ENCODE peak calls at places on chromosome 9, in eight cellular contexts. I, Q, R, L, N, F, H and E are unnamed samples.

GRCh38 chr9:113626735-113627495 is 163.4 kb downstream of the RGS3 start:
- DNase-seq in I (no peak), Q (peak), R (no peak), L (no peak), N (no peak), F (peak), H (no peak), E (no peak)

GRCh38 chr9:78566948-78567675 is 270.2 kb downstream of the PSAT1 start:
- DNase-seq in I (no peak), Q (no peak), R (no peak), L (no peak), N (no peak), F (peak), H (peak), E (no peak)

GRCh38 chr9:4984171-4984570 is 901 bp upstream of the JAK2 start:
- DNase-seq in I (no peak), Q (no peak), R (no peak), L (no peak), N (no peak), F (peak), H (no peak), E (no peak)

GRCh38 chr9:137589441-137590122 is 730 bp downstream of the ZMYND19 start:
- DNase-seq in I (no peak), Q (peak), R (peak), L (no peak), N (no peak), F (peak), H (peak), E (peak)

GRCh38 chr9:87206064-87206661 is 258.9 kb upstream of the GAS1 start:
- DNase-seq in I (no peak), Q (no peak), R (no peak), L (no peak), N (no peak), F (peak), H (no peak), E (no peak)

GRCh38 chr9:36163049-36163839 is 5.9 kb upstream of the CCIN start:
- DNase-seq in I (no peak), Q (peak), R (peak), L (peak), N (no peak), F (peak), H (peak), E (peak)

GRCh38 chr9:129362287-129363098 is 184.4 kb upstream of the IER5L start:
- DNase-seq in I (no peak), Q (no peak), R (no peak), L (no peak), N (no peak), F (no peak), H (no peak), E (no peak)

GRCh38 chr9:86732514-86732913 is 214.8 kb downstream of the GAS1 start:
- DNase-seq in I (no peak), Q (no peak), R (peak), L (no peak), N (no peak), F (peak), H (peak), E (no peak)

GRCh38 chr9:127562841-127563523 is 49.1 kb upstream of the STXBP1 start:
- DNase-seq in I (no peak), Q (no peak), R (peak), L (no peak), N (no peak), F (no peak), H (peak), E (no peak)

GRCh38 chr9:20512636-20513035 is 109.7 kb downstream of the MLLT3 start:
- DNase-seq in I (no peak), Q (no peak), R (no peak), L (no peak), N (no peak), F (peak), H (no peak), E (no peak)

GRCh38 chr9:114304416-114305188 is 18.3 kb upstream of the ORM1 start:
- DNase-seq in I (no peak), Q (peak), R (no peak), L (no peak), N (no peak), F (no peak), H (no peak), E (no peak)

GRCh38 chr9:4515958-4516375 is 25.7 kb downstream of the SLC1A1 start:
- DNase-seq in I (no peak), Q (no peak), R (no peak), L (no peak), N (no peak), F (peak), H (peak), E (no peak)

GRCh38 chr9:132885691-132886357 is 7.1 kb downstream of the SPACA9 start:
- DNase-seq in I (no peak), Q (no peak), R (no peak), L (no peak), N (no peak), F (no peak), H (no peak), E (no peak)

GRCh38 chr9:129319076-129319937 is 141.2 kb upstream of the IER5L start:
- DNase-seq in I (no peak), Q (peak), R (no peak), L (no peak), N (no peak), F (no peak), H (no peak), E (no peak)

GRCh38 chr9:6549106-6549505 is 96.4 kb downstream of the GLDC start:
- DNase-seq in I (no peak), Q (no peak), R (no peak), L (no peak), N (no peak), F (peak), H (no peak), E (no peak)

GRCh38 chr9:613771-614347 is 227.6 kb upstream of the DMRT1 start:
- DNase-seq in I (no peak), Q (peak), R (peak), L (peak), N (no peak), F (peak), H (peak), E (peak)

GRCh38 chr9:87685871-87686519 is 39.9 kb upstream of the CTSL start:
- DNase-seq in I (no peak), Q (peak), R (peak), L (peak), N (no peak), F (peak), H (no peak), E (no peak)

GRCh38 chr9:17063535-17064135 is 71.2 kb upstream of the CNTLN start:
- DNase-seq in I (no peak), Q (peak), R (peak), L (peak), N (no peak), F (peak), H (peak), E (peak)

GRCh38 chr9:114099523-114100270 is 605 bp upstream of the KIF12 start:
- DNase-seq in I (no peak), Q (peak), R (no peak), L (no peak), N (no peak), F (no peak), H (no peak), E (no peak)

GRCh38 chr9:116313638-116314037 is 160.0 kb downstream of the PAPPA start:
- DNase-seq in I (no peak), Q (no peak), R (no peak), L (no peak), N (no peak), F (peak), H (no peak), E (no peak)

GRCh38 chr9:111728617-111729366 is 65.9 kb downstream of the SHOC1 start:
- DNase-seq in I (no peak), Q (no peak), R (no peak), L (no peak), N (no peak), F (peak), H (peak), E (no peak)

GRCh38 chr9:129547869-129548570 is 72.9 kb downstream of the C9orf50 start:
- DNase-seq in I (no peak), Q (peak), R (no peak), L (no peak), N (no peak), F (peak), H (no peak), E (no peak)

GRCh38 chr9:131279927-131280530 is 3.7 kb upstream of the FAM78A start:
- DNase-seq in I (no peak), Q (no peak), R (no peak), L (no peak), N (no peak), F (peak), H (no peak), E (no peak)

GRCh38 chr9:36730414-36730813 is 157.7 kb downstream of the MELK start:
- DNase-seq in I (no peak), Q (no peak), R (no peak), L (no peak), N (no peak), F (no peak), H (no peak), E (no peak)

GRCh38 chr9:3023449-3023848 is 179.6 kb upstream of the PUM3 start:
- DNase-seq in I (no peak), Q (no peak), R (no peak), L (no peak), N (no peak), F (peak), H (no peak), E (no peak)

GRCh38 chr9:86096382-86096781 is 3.0 kb downstream of the GOLM1 start:
- DNase-seq in I (no peak), Q (no peak), R (peak), L (no peak), N (no peak), F (peak), H (peak), E (no peak)

GRCh38 chr9:99573883-99574282 is 247.8 kb upstream of the NR4A3 start:
- DNase-seq in I (no peak), Q (no peak), R (no peak), L (no peak), N (no peak), F (no peak), H (no peak), E (no peak)

GRCh38 chr9:123268240-123268949 is at the start of gene STRBP:
- DNase-seq in I (peak), Q (peak), R (peak), L (peak), N (peak), F (peak), H (peak), E (peak)

GRCh38 chr9:87674565-87675299 is 51.2 kb upstream of the CTSL start:
- DNase-seq in I (no peak), Q (no peak), R (no peak), L (no peak), N (no peak), F (no peak), H (no peak), E (no peak)

GRCh38 chr9:11868795-11869194 is 824.4 kb upstream of the TYRP1 start:
- DNase-seq in I (no peak), Q (no peak), R (no peak), L (no peak), N (no peak), F (no peak), H (no peak), E (no peak)

GRCh38 chr9:16022228-16022627 is 469.4 kb downstream of the CCDC171 start:
- DNase-seq in I (no peak), Q (no peak), R (no peak), L (no peak), N (no peak), F (no peak), H (no peak), E (no peak)

GRCh38 chr9:35489313-35490154 is at the start of gene RUSC2:
- DNase-seq in I (peak), Q (peak), R (peak), L (peak), N (no peak), F (peak), H (peak), E (peak)

GRCh38 chr9:17555362-17556054 is 23.4 kb upstream of the SH3GL2 start:
- DNase-seq in I (no peak), Q (no peak), R (no peak), L (no peak), N (no peak), F (no peak), H (no peak), E (no peak)

GRCh38 chr9:127503379-127503921 is 52.1 kb downstream of the LRSAM1 start:
- DNase-seq in I (no peak), Q (no peak), R (no peak), L (no peak), N (no peak), F (no peak), H (no peak), E (no peak)

GRCh38 chr9:115775669-115776068 is 377.9 kb upstream of the PAPPA start:
- DNase-seq in I (no peak), Q (no peak), R (no peak), L (no peak), N (no peak), F (peak), H (no peak), E (no peak)

GRCh38 chr9:77582572-77583365 is 65.4 kb downstream of the GNA14 start:
- DNase-seq in I (no peak), Q (no peak), R (no peak), L (no peak), N (no peak), F (no peak), H (no peak), E (no peak)

GRCh38 chr9:81490605-81491331 is 198.6 kb downstream of the TLE1 start:
- DNase-seq in I (no peak), Q (no peak), R (no peak), L (no peak), N (no peak), F (peak), H (peak), E (no peak)

GRCh38 chr9:19999491-20000057 is 210.7 kb upstream of the SLC24A2 start:
- DNase-seq in I (no peak), Q (no peak), R (no peak), L (no peak), N (no peak), F (peak), H (peak), E (no peak)